ENCODE peak calls at places on chromosomes 5 and 9, in eight cellular contexts. P is Peyer's patch, I is GM12892, O is heart left ventricle, K is body of pancreas, X is lower leg skin, J is adrenal gland, F is GM12891. U is an unnamed sample.

GRCh38 chr5:110880413-110880812 is 141.6 kb downstream of the SLC25A46 start:
- DNase-seq in P (no peak), X (no peak), J (peak), F (no peak), O (peak), I (no peak), K (peak), U (no peak)

GRCh38 chr9:117718085-117718484 is 13.9 kb downstream of the TLR4 start:
- DNase-seq in J (no peak), K (peak), I (no peak), O (no peak), F (no peak), X (no peak), P (peak), U (peak)

GRCh38 chr9:87498046-87498815 is 564 bp downstream of the DAPK1 start:
- DNase-seq in I (peak), F (peak), X (peak), P (no peak), J (no peak), O (no peak), K (peak), U (peak)

GRCh38 chr5:173498871-173499470 is 117.5 kb downstream of the BOD1 start:
- DNase-seq in X (no peak), I (no peak), P (no peak), J (peak), K (no peak), O (no peak), F (no peak), U (no peak)

GRCh38 chr5:110757118-110757729 is 18.4 kb downstream of the SLC25A46 start:
- DNase-seq in J (peak), I (no peak), F (no peak), P (no peak), O (no peak), X (no peak), K (peak), U (no peak)

GRCh38 chr9:112884721-112885120 is 6.0 kb downstream of the SLC46A2 start:
- DNase-seq in O (no peak), K (no peak), F (no peak), J (no peak), P (no peak), X (peak), I (no peak), U (no peak)

GRCh38 chr5:21263361-21263760 is 1275.4 kb upstream of the CDH18 start:
- DNase-seq in K (no peak), P (no peak), F (no peak), X (no peak), J (no peak), I (no peak), O (no peak), U (no peak)

GRCh38 chr5:3607541-3608147 is 12.0 kb downstream of the IRX1 start:
- DNase-seq in P (no peak), F (no peak), J (no peak), X (no peak), O (no peak), K (no peak), I (no peak), U (no peak)

GRCh38 chr5:4198461-4198860 is 602.8 kb downstream of the IRX1 start:
- DNase-seq in I (no peak), P (no peak), O (no peak), J (no peak), F (no peak), K (no peak), X (no peak), U (no peak)

GRCh38 chr5:173573126-173573960 is 43.1 kb downstream of the BOD1 start:
- DNase-seq in I (peak), X (peak), J (peak), P (peak), F (peak), O (peak), K (peak), U (peak)

GRCh38 chr9:126956929-126957686 is 42.5 kb downstream of the RALGPS1 start:
- DNase-seq in P (no peak), K (no peak), I (no peak), F (no peak), X (no peak), O (peak), J (no peak), U (no peak)

GRCh38 chr9:130869250-130869649 is 27.4 kb downstream of the QRFP start:
- DNase-seq in O (peak), I (no peak), X (no peak), P (no peak), K (peak), J (peak), F (no peak), U (no peak)

GRCh38 chr5:149618581-149619248 is 37.4 kb downstream of the ARHGEF37 start:
- DNase-seq in P (peak), X (no peak), O (no peak), K (peak), J (peak), F (peak), I (no peak), U (no peak)

GRCh38 chr5:152218694-152219093 is 186.4 kb downstream of the NMUR2 start:
- DNase-seq in I (no peak), F (no peak), J (no peak), X (no peak), K (no peak), P (no peak), O (no peak), U (no peak)

GRCh38 chr9:136052433-136052880 is 42.6 kb downstream of the NACC2 start:
- DNase-seq in K (peak), F (peak), O (no peak), X (peak), I (no peak), P (no peak), J (no peak), U (peak)

GRCh38 chr9:4780651-4781050 is 12.1 kb upstream of the RCL1 start:
- DNase-seq in F (no peak), X (no peak), P (no peak), I (no peak), K (no peak), J (no peak), O (no peak), U (no peak)

GRCh38 chr5:142432961-142433360 is 108.1 kb upstream of the SPRY4 start:
- DNase-seq in X (peak), I (no peak), F (no peak), P (peak), O (no peak), J (no peak), K (peak), U (no peak)

GRCh38 chr5:175351126-175351525 is 92.9 kb downstream of the DRD1 start:
- DNase-seq in K (no peak), O (peak), J (no peak), P (no peak), X (peak), F (no peak), I (no peak), U (no peak)

GRCh38 chr5:61256474-61256873 is 75.6 kb upstream of the ZSWIM6 start:
- DNase-seq in O (peak), J (peak), X (no peak), K (peak), I (no peak), F (no peak), P (no peak), U (peak)

GRCh38 chr5:135276151-135276550 is 122.9 kb downstream of the MACROH2A1 start:
- DNase-seq in I (no peak), P (no peak), X (no peak), O (no peak), K (no peak), F (no peak), J (no peak), U (no peak)

GRCh38 chr5:175738595-175739133 is 80.8 kb downstream of the HRH2 start:
- DNase-seq in X (peak), O (no peak), J (no peak), I (no peak), F (no peak), K (no peak), P (no peak), U (peak)

GRCh38 chr5:6710551-6711318 is 2.5 kb upstream of the TENT4A start:
- DNase-seq in K (no peak), I (no peak), X (peak), J (no peak), P (no peak), F (no peak), O (no peak), U (no peak)

GRCh38 chr5:10555134-10555733 is 8.6 kb upstream of the ANKRD33B start:
- DNase-seq in X (peak), F (no peak), I (no peak), J (no peak), K (no peak), P (no peak), O (no peak), U (no peak)

GRCh38 chr5:93305984-93306383 is 275.0 kb downstream of the NR2F1-AS1 start:
- DNase-seq in K (no peak), J (no peak), F (no peak), P (no peak), I (no peak), O (no peak), X (no peak), U (no peak)

GRCh38 chr5:147388171-147388977 is 121.5 kb downstream of the DPYSL3 start:
- DNase-seq in K (no peak), F (no peak), O (no peak), P (no peak), I (no peak), J (no peak), X (no peak), U (no peak)

GRCh38 chr5:11540112-11540511 is 364.1 kb downstream of the CTNND2 start:
- DNase-seq in X (no peak), F (no peak), I (no peak), O (no peak), K (no peak), J (no peak), P (no peak), U (no peak)

GRCh38 chr9:99820330-99821186 is 1.1 kb upstream of the NR4A3 start:
- DNase-seq in P (peak), K (peak), I (peak), J (peak), F (peak), X (peak), O (peak), U (peak)

GRCh38 chr9:99821187-99822095 is at the start of gene NR4A3:
- DNase-seq in X (peak), J (peak), P (peak), I (peak), K (peak), F (peak), O (peak), U (peak)

GRCh38 chr9:99818439-99818992 is 3.2 kb upstream of the NR4A3 start:
- DNase-seq in O (peak), F (no peak), X (no peak), P (no peak), J (no peak), K (no peak), I (no peak), U (no peak)

GRCh38 chr9:99819123-99819483 is 2.6 kb upstream of the NR4A3 start:
- DNase-seq in I (no peak), P (no peak), X (no peak), F (no peak), K (no peak), J (no peak), O (no peak), U (no peak)

GRCh38 chr9:99819484-99820329 is 2.0 kb upstream of the NR4A3 start:
- DNase-seq in O (peak), K (peak), I (peak), P (peak), F (peak), X (peak), J (peak), U (peak)
- TF ChIP-seq POLR2A in O (no peak), K (peak), I (peak), P (peak), F (peak), X (no peak), J (peak), U (peak)

DNA sequence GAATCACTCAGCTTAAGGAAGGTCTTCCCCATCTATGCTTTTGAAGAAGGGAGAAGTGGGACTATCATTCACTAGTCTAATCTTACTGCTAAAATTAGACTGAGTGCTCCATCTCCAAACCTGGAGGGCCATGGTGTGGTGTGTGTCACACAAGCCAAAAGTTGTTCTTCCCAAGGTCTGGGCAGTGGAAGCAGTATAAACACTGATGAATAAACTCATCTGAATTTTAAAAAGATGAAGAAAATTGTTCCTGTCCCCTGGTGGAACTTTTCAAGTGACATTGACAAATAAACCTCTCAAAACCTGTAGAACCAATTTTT is 16.2 kb downstream of the STX17 start:
- DNase-seq in X (no peak), I (no peak), K (no peak), P (no peak), J (no peak), F (no peak), O (no peak), U (no peak)
- TF ChIP-seq POLR2A in X (no peak), I (no peak), K (no peak), P (no peak), J (no peak), F (no peak), O (no peak), U (no peak)

GRCh38 chr9:70418822-70419545 is 4.5 kb upstream of the KLF9 start:
- DNase-seq in J (peak), I (peak), O (peak), K (peak), X (peak), P (peak), F (peak), U (peak)

GRCh38 chr9:70421272-70422180 is 7.1 kb upstream of the KLF9 start:
- DNase-seq in F (no peak), O (peak), K (peak), I (no peak), X (no peak), J (peak), P (peak), U (peak)

GRCh38 chr9:70420267-70421019 is 6.0 kb upstream of the KLF9 start:
- DNase-seq in X (peak), O (peak), F (no peak), K (peak), I (peak), P (peak), J (peak), U (peak)

GRCh38 chr9:70421020-70421271 is 6.5 kb upstream of the KLF9 start:
- DNase-seq in K (no peak), F (no peak), X (no peak), I (no peak), J (no peak), P (no peak), O (no peak), U (no peak)

DNA sequence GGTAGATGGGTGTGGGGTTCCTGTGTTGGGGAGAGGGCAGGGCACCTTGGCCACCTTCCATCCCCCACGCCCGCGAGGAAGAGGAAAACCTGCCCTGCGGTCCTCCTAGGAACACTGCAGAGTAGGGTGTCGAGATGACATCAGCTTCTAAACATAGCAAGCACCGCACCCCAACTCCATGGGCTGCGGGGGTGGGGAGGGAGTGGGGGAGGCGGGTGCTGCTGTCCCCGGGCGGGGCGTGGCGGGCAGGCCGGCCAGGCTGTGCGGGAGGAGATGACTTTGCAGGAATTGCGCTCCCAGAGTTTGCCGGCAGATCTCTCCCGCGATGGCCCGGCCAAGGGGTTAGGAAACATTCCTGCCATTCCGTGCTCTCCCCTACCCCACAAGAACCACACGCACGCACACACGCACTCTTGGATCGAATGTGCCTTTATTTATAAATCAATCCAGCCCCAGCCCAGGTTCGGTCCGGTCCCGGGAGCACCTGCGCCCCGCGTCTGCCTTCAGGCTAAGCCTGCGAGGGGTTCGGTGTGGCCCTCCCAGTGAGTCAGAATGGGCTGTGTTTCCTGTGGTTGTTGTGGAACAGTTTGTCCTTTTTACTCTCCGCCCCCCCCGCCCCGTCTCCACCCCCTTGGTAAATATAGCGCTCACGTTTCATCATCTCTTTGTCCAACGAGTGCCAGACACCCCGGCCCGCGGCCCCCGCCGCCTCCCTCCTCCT is 5.2 kb upstream of the KLF9 start:
- DNase-seq in J (peak), P (peak), I (peak), K (peak), F (peak), O (peak), X (peak), U (peak)
- TF ChIP-seq POLR2A in J (peak), P (peak), I (no peak), K (no peak), F (no peak), O (no peak), X (peak), U (peak)

GRCh38 chr9:129496187-129497063 is 124.5 kb downstream of the C9orf50 start:
- DNase-seq in O (peak), K (peak), X (peak), J (peak), I (no peak), F (no peak), P (peak), U (peak)
- TF ChIP-seq POLR2A in O (peak), K (no peak), X (peak), J (peak), I (no peak), F (no peak), P (peak), U (no peak)

DNA sequence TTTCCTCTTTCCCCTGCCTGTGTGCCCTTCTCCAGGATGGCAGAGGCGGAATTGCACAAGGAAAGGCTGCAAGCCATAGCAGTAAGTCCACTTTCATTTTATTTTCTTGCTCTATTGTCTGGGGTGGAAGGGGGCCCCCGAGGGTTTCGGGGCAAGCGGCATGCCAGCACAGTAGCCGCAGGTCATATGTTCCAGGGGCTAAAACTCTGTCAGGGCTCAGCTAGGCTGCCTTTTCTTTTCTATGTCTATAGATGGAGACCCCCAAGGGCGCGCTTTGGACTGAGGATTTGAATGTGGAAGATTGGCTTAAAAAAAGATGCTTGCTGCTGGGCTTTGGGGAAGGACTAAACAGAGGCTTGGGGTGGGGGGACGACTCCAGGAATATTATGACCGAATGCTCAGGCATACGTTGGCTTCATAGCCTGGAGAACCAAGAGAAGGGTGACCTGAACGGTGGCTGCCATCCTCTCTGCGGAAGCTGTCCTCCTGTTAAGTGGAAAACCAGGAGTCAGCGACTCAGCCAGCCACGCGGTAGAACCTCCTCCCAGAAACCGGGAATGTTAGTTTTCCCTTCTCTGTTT is 545 bp downstream of the PALM2AKAP2 start:
- DNase-seq in I (no peak), O (no peak), P (no peak), F (no peak), J (no peak), X (no peak), K (no peak), U (no peak)
- TF ChIP-seq POLR2A in I (no peak), O (no peak), P (no peak), F (no peak), J (no peak), X (no peak), K (no peak), U (no peak)

GRCh38 chr5:33240552-33240951 is 200.2 kb upstream of the TARS1 start:
- DNase-seq in F (no peak), I (no peak), O (no peak), X (no peak), P (no peak), J (no peak), K (no peak), U (no peak)

GRCh38 chr5:33242264-33242663 is 198.5 kb upstream of the TARS1 start:
- DNase-seq in O (no peak), J (no peak), P (no peak), F (no peak), X (no peak), K (no peak), I (no peak), U (no peak)

GRCh38 chr5:33244441-33245150 is 196.2 kb upstream of the TARS1 start:
- DNase-seq in X (no peak), F (no peak), J (no peak), O (no peak), K (no peak), I (no peak), P (no peak), U (no peak)

GRCh38 chr5:33238826-33239670 is 201.7 kb upstream of the TARS1 start:
- DNase-seq in P (no peak), J (no peak), I (no peak), X (no peak), F (no peak), K (no peak), O (no peak), U (no peak)

DNA sequence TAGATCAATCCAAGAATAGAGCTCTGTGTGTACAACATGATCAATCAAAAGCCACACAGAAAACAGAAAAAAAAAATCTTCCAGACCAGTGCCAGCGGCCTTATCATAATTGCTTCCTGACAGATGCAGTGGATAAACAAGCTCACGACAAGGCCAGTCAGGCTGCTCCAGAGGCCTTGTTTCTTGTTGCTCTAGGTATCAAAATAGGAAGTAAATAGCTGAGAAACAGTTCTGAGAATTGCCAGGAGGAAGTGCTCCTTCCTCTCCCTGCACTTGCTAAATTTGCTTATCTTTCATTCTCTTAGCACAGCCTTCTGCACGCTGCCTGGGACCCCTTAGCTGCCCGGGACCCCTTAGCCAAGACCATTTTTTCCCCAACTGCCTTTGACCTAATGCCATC is 198.9 kb upstream of the TARS1 start:
- DNase-seq in X (no peak), F (peak), J (peak), K (peak), P (no peak), I (no peak), O (no peak), U (no peak)
- TF ChIP-seq POLR2A in X (no peak), F (no peak), J (no peak), K (no peak), P (no peak), I (no peak), O (no peak), U (no peak)

GRCh38 chr5:126370796-126371718 is 52.2 kb upstream of the GRAMD2B start:
- DNase-seq in F (no peak), X (no peak), I (no peak), K (peak), J (no peak), O (no peak), P (no peak), U (no peak)
- TF ChIP-seq POLR2A in F (no peak), X (no peak), I (no peak), K (peak), J (no peak), O (no peak), P (peak), U (no peak)

U was measured in upper lobe of left lung.